ENCODE peak calls at places on chromosomes 7 and 10, in nine cellular contexts. Z is CD8-positive, alpha-beta T cell; Y is activated CD4-positive, alpha-beta T cell treated with anti-CD3 and anti-CD28 coated beads, Interleukin-2, amount 50 U/mL, for 24 hours; U is GM12892; S is ACHN; C is Panc1; P is stimulated activated CD4-positive, alpha-beta T cell treated with anti-CD3 and anti-CD28 coated beads, TNF-alpha, amount 100 ng/mL, for 48 hours; Q is mesendoderm; T is Daoy. H is an unnamed sample.

GRCh38 chr10:110147961-110148360 is 59.4 kb upstream of the MXI1 start:
- DNase-seq in Z (no peak), Y (no peak), U (no peak), S (no peak), C (no peak), P (no peak), Q (no peak), T (peak; percentile 33), H (no peak)

GRCh38 chr7:149713061-149713730 is 60.2 kb downstream of the ZNF467 start:
- DNase-seq in Z (peak; percentile 6), Y (no peak), U (no peak), S (no peak), C (no peak), P (no peak), Q (no peak), T (no peak), H (no peak)

GRCh38 chr10:117684211-117684610 is 141.7 kb downstream of the EMX2 start:
- DNase-seq in Z (no peak), Y (no peak), U (no peak), S (no peak), C (no peak), P (no peak), Q (no peak), T (no peak), H (no peak)

GRCh38 chr10:63027533-63027932 is 105.6 kb upstream of the NRBF2 start:
- DNase-seq in Z (no peak), Y (no peak), U (no peak), S (no peak), C (no peak), P (no peak), Q (no peak), T (no peak), H (no peak)

GRCh38 chr10:96992721-96993120 is 160.6 kb downstream of the LCOR start:
- DNase-seq in Z (no peak), Y (no peak), U (no peak), S (no peak), C (no peak), P (no peak), Q (no peak), T (no peak), H (no peak)

GRCh38 chr7:142587578-142588191 is 161.6 kb upstream of the PRSS1 start:
- DNase-seq in Z (no peak), Y (no peak), U (no peak), S (peak; percentile 94), C (no peak), P (no peak), Q (peak; percentile 88), T (peak; percentile 78), H (peak; percentile 22)

GRCh38 chr7:136166521-136166920 is 189.4 kb upstream of the MTPN start:
- DNase-seq in Z (no peak), Y (no peak), U (no peak), S (no peak), C (no peak), P (no peak), Q (no peak), T (no peak), H (no peak)

GRCh38 chr7:74657692-74658170 is at the start of gene GTF2I:
- DNase-seq in Z (no peak), Y (no peak), U (no peak), S (peak; percentile 60), C (no peak), P (no peak), Q (peak; percentile 73), T (no peak), H (no peak)

GRCh38 chr10:86952106-86952505 is 5.3 kb downstream of the MMRN2 start:
- DNase-seq in Z (no peak), Y (no peak), U (no peak), S (no peak), C (no peak), P (no peak), Q (no peak), T (no peak), H (no peak)

GRCh38 chr10:100982916-100983830 is 4.1 kb downstream of the MRPL43 start:
- DNase-seq in Z (no peak), Y (no peak), U (no peak), S (no peak), C (no peak), P (no peak), Q (no peak), T (no peak), H (no peak)

GRCh38 chr10:79328737-79329504 is 18.3 kb upstream of the PPIF start:
- DNase-seq in Z (no peak), Y (no peak), U (no peak), S (peak; percentile 62), C (no peak), P (no peak), Q (peak; percentile 22), T (peak; percentile 57), H (no peak)

GRCh38 chr7:123643495-123644428 is 11.9 kb upstream of the LMOD2 start:
- DNase-seq in Z (no peak), Y (no peak), U (no peak), S (peak; percentile 24), C (no peak), P (no peak), Q (peak; percentile 86), T (peak; percentile 88), H (no peak)

GRCh38 chr10:126373982-126374381 is 14.3 kb downstream of the ADAM12 start:
- DNase-seq in Z (no peak), Y (no peak), U (no peak), S (no peak), C (no peak), P (no peak), Q (no peak), T (peak; percentile 45), H (no peak)

GRCh38 chr7:47183896-47184629 is 397.8 kb downstream of the TNS3 start:
- DNase-seq in Z (no peak), Y (no peak), U (no peak), S (no peak), C (no peak), P (no peak), Q (no peak), T (no peak), H (no peak)

GRCh38 chr7:80530136-80530535 is 18.3 kb upstream of the GNAT3 start:
- DNase-seq in Z (no peak), Y (no peak), U (no peak), S (no peak), C (no peak), P (no peak), Q (no peak), T (no peak), H (no peak)

GRCh38 chr7:43768201-43768893 is 9.9 kb downstream of the BLVRA start:
- DNase-seq in Z (no peak), Y (no peak), U (no peak), S (no peak), C (no peak), P (no peak), Q (peak; percentile 83), T (no peak), H (no peak)

GRCh38 chr10:78911533-78912340 is 157.0 kb upstream of the ZMIZ1 start:
- DNase-seq in Z (no peak), Y (no peak), U (no peak), S (no peak), C (no peak), P (no peak), Q (no peak), T (no peak), H (no peak)

GRCh38 chr10:8584666-8585065 is 530.2 kb downstream of the GATA3 start:
- DNase-seq in Z (no peak), Y (no peak), U (no peak), S (no peak), C (no peak), P (no peak), Q (no peak), T (no peak), H (no peak)

GRCh38 chr7:128409435-128410091 is at the start of gene IMPDH1:
- DNase-seq in Z (peak; percentile 87), Y (peak; percentile 84), U (peak; percentile 94), S (peak; percentile 82), C (no peak), P (peak; percentile 90), Q (peak; percentile 70), T (peak; percentile 92), H (peak; percentile 92)

GRCh38 chr10:104688251-104688650 is 47.2 kb downstream of the SORCS3 start:
- DNase-seq in Z (no peak), Y (no peak), U (no peak), S (no peak), C (no peak), P (no peak), Q (no peak), T (no peak), H (no peak)

GRCh38 chr7:105678811-105679495 is 97.7 kb upstream of the EFCAB10 start:
- DNase-seq in Z (no peak), Y (no peak), U (peak; percentile 28), S (peak; percentile 84), C (no peak), P (no peak), Q (peak; percentile 49), T (no peak), H (no peak)

GRCh38 chr7:85054306-85054705 is 132.6 kb downstream of the SEMA3D start:
- DNase-seq in Z (no peak), Y (no peak), U (no peak), S (no peak), C (no peak), P (no peak), Q (peak; percentile 83), T (no peak), H (no peak)

GRCh38 chr7:27172388-27172774 is 1.7 kb downstream of the HOXA10 start:
- DNase-seq in Z (no peak), Y (no peak), U (no peak), S (peak; percentile 51), C (no peak), P (no peak), Q (no peak), T (peak; percentile 50), H (no peak)

GRCh38 chr7:121084748-121085336 is 96.3 kb downstream of the CPED1 start:
- DNase-seq in Z (no peak), Y (no peak), U (no peak), S (peak; percentile 98), C (no peak), P (no peak), Q (no peak), T (peak; percentile 70), H (no peak)

GRCh38 chr7:157752832-157753291 is 416.1 kb downstream of the DNAJB6 start:
- DNase-seq in Z (no peak), Y (no peak), U (no peak), S (no peak), C (no peak), P (no peak), Q (no peak), T (no peak), H (no peak)

GRCh38 chr10:6601224-6601805 is 21.2 kb upstream of the PRKCQ start:
- DNase-seq in Z (peak; percentile 42), Y (no peak), U (no peak), S (no peak), C (no peak), P (no peak), Q (no peak), T (no peak), H (no peak)

GRCh38 chr10:114920459-114920858 is 17.5 kb upstream of the TRUB1 start:
- DNase-seq in Z (no peak), Y (no peak), U (no peak), S (peak; percentile 52), C (no peak), P (no peak), Q (no peak), T (peak; percentile 24), H (no peak)

GRCh38 chr7:964401-965231 is 10.1 kb upstream of the ADAP1 start:
- DNase-seq in Z (no peak), Y (no peak), U (no peak), S (peak; percentile 17), C (no peak), P (no peak), Q (peak; percentile 67), T (peak; percentile 72), H (no peak)

GRCh38 chr10:100019824-100020160 is 10.0 kb upstream of the DNMBP start:
- DNase-seq in Z (no peak), Y (no peak), U (no peak), S (no peak), C (no peak), P (no peak), Q (peak; percentile 78), T (no peak), H (no peak)

GRCh38 chr7:17058568-17058967 is 176.8 kb upstream of the AGR3 start:
- DNase-seq in Z (no peak), Y (no peak), U (no peak), S (peak; percentile 17), C (no peak), P (no peak), Q (no peak), T (peak; percentile 31), H (no peak)

GRCh38 chr10:60098676-60099601 is 192.6 kb upstream of the CCDC6 start:
- DNase-seq in Z (no peak), Y (no peak), U (no peak), S (no peak), C (no peak), P (no peak), Q (peak; percentile 56), T (no peak), H (no peak)

H was measured in GM12891.